ENCODE peak calls at places on chromosomes 13 and 19, in five cellular contexts. One of them, this sample, is unnamed.

GRCh38 chr13:100707818-100708740 is 33.5 kb upstream of the TMTC4 start:
- DNase-seq in bronchial epithelial cell: peak
- DNase-seq in endothelial cell: no peak
- DNase-seq in IMR-90: no peak
- DNase-seq in heart left ventricle: no peak
- DNase-seq in this sample: no peak

GRCh38 chr19:58531052-58531600 is 11.5 kb upstream of the ZBTB45 start:
- DNase-seq in bronchial epithelial cell: no peak
- DNase-seq in endothelial cell: no peak
- DNase-seq in IMR-90: no peak
- DNase-seq in heart left ventricle: no peak
- DNase-seq in this sample: no peak

GRCh38 chr19:6813659-6814058 is 41.2 kb downstream of the VAV1 start:
- DNase-seq in bronchial epithelial cell: no peak
- DNase-seq in endothelial cell: no peak
- DNase-seq in IMR-90: no peak
- DNase-seq in heart left ventricle: no peak
- DNase-seq in this sample: no peak

GRCh38 chr19:843180-843835 is 2.5 kb downstream of the PRTN3 start:
- DNase-seq in bronchial epithelial cell: no peak
- DNase-seq in endothelial cell: peak
- DNase-seq in IMR-90: no peak
- DNase-seq in heart left ventricle: no peak
- DNase-seq in this sample: no peak

GRCh38 chr19:45767881-45768643 is 990 bp downstream of the SIX5 start:
- DNase-seq in bronchial epithelial cell: peak
- DNase-seq in endothelial cell: peak
- DNase-seq in IMR-90: peak
- DNase-seq in heart left ventricle: peak
- DNase-seq in this sample: peak

GRCh38 chr19:31312004-31312403 is 37.2 kb downstream of the TSHZ3 start:
- DNase-seq in bronchial epithelial cell: peak
- DNase-seq in endothelial cell: no peak
- DNase-seq in IMR-90: peak
- DNase-seq in heart left ventricle: no peak
- DNase-seq in this sample: no peak

GRCh38 chr13:109844396-109844795 is 58.0 kb upstream of the IRS2 start:
- DNase-seq in bronchial epithelial cell: peak
- DNase-seq in endothelial cell: no peak
- DNase-seq in IMR-90: peak
- DNase-seq in heart left ventricle: no peak
- DNase-seq in this sample: no peak

GRCh38 chr13:28412981-28413380 is 81.9 kb downstream of the FLT1 start:
- DNase-seq in bronchial epithelial cell: no peak
- DNase-seq in endothelial cell: no peak
- DNase-seq in IMR-90: no peak
- DNase-seq in heart left ventricle: peak
- DNase-seq in this sample: no peak

GRCh38 chr13:100671389-100672182 is 3.0 kb downstream of the TMTC4 start:
- DNase-seq in bronchial epithelial cell: no peak
- DNase-seq in endothelial cell: no peak
- DNase-seq in IMR-90: no peak
- DNase-seq in heart left ventricle: no peak
- DNase-seq in this sample: no peak

GRCh38 chr13:95608640-95609280 is 35.7 kb downstream of the DZIP1 start:
- DNase-seq in bronchial epithelial cell: peak
- DNase-seq in endothelial cell: no peak
- DNase-seq in IMR-90: no peak
- DNase-seq in heart left ventricle: no peak
- DNase-seq in this sample: no peak

GRCh38 chr19:33231511-33231910 is 5.9 kb upstream of the SLC7A10 start:
- DNase-seq in bronchial epithelial cell: no peak
- DNase-seq in endothelial cell: no peak
- DNase-seq in IMR-90: peak
- DNase-seq in heart left ventricle: no peak
- DNase-seq in this sample: no peak

GRCh38 chr13:97432232-97432916 is 1.6 kb upstream of the RAP2A start:
- DNase-seq in bronchial epithelial cell: no peak
- DNase-seq in endothelial cell: no peak
- DNase-seq in IMR-90: no peak
- DNase-seq in heart left ventricle: no peak
- DNase-seq in this sample: no peak

GRCh38 chr13:81148822-81149221 is 807.9 kb upstream of the SPRY2 start:
- DNase-seq in bronchial epithelial cell: no peak
- DNase-seq in endothelial cell: no peak
- DNase-seq in IMR-90: no peak
- DNase-seq in heart left ventricle: no peak
- DNase-seq in this sample: no peak

GRCh38 chr13:19597523-19597922 is 35.9 kb upstream of the MPHOSPH8 start:
- DNase-seq in bronchial epithelial cell: peak
- DNase-seq in endothelial cell: no peak
- DNase-seq in IMR-90: peak
- DNase-seq in heart left ventricle: no peak
- DNase-seq in this sample: no peak

GRCh38 chr19:15303105-15303780 is 29.1 kb downstream of the BRD4 start:
- DNase-seq in bronchial epithelial cell: no peak
- DNase-seq in endothelial cell: no peak
- DNase-seq in IMR-90: peak
- DNase-seq in heart left ventricle: no peak
- DNase-seq in this sample: no peak

GRCh38 chr13:44364601-44365000 is 9.0 kb upstream of the SERP2 start:
- DNase-seq in bronchial epithelial cell: peak
- DNase-seq in endothelial cell: no peak
- DNase-seq in IMR-90: peak
- DNase-seq in heart left ventricle: no peak
- DNase-seq in this sample: no peak

GRCh38 chr19:1431759-1432506 is 6.3 kb upstream of the RPS15 start:
- DNase-seq in bronchial epithelial cell: no peak
- DNase-seq in endothelial cell: no peak
- DNase-seq in IMR-90: no peak
- DNase-seq in heart left ventricle: no peak
- DNase-seq in this sample: no peak

GRCh38 chr19:11105014-11105636 is 15.9 kb downstream of the LDLR start:
- DNase-seq in bronchial epithelial cell: no peak
- DNase-seq in endothelial cell: no peak
- DNase-seq in IMR-90: no peak
- DNase-seq in heart left ventricle: no peak
- DNase-seq in this sample: no peak

GRCh38 chr19:45779231-45780145 is 2.8 kb downstream of the DMPK start:
- DNase-seq in bronchial epithelial cell: peak
- DNase-seq in endothelial cell: peak
- DNase-seq in IMR-90: no peak
- DNase-seq in heart left ventricle: peak
- DNase-seq in this sample: peak

GRCh38 chr19:858868-859843 is at the start of gene CFD:
- DNase-seq in bronchial epithelial cell: no peak
- DNase-seq in endothelial cell: no peak
- DNase-seq in IMR-90: no peak
- DNase-seq in heart left ventricle: peak
- DNase-seq in this sample: no peak

GRCh38 chr19:35086455-35086854 is 29.2 kb upstream of the FXYD3 start:
- DNase-seq in bronchial epithelial cell: no peak
- DNase-seq in endothelial cell: no peak
- DNase-seq in IMR-90: no peak
- DNase-seq in heart left ventricle: no peak
- DNase-seq in this sample: no peak

GRCh38 chr13:72004975-72005374 is 138.0 kb upstream of the DACH1 start:
- DNase-seq in bronchial epithelial cell: peak
- DNase-seq in endothelial cell: no peak
- DNase-seq in IMR-90: no peak
- DNase-seq in heart left ventricle: no peak
- DNase-seq in this sample: no peak

GRCh38 chr19:54653181-54653809 is 9.5 kb upstream of the LILRB4 start:
- DNase-seq in bronchial epithelial cell: peak
- DNase-seq in endothelial cell: no peak
- DNase-seq in IMR-90: peak
- DNase-seq in heart left ventricle: no peak
- DNase-seq in this sample: no peak

GRCh38 chr13:113831061-113831460 is 32.8 kb downstream of the GAS6 start:
- DNase-seq in bronchial epithelial cell: no peak
- DNase-seq in endothelial cell: no peak
- DNase-seq in IMR-90: no peak
- DNase-seq in heart left ventricle: no peak
- DNase-seq in this sample: no peak

GRCh38 chr13:109312399-109312798 is 474.0 kb downstream of the IRS2 start:
- DNase-seq in bronchial epithelial cell: no peak
- DNase-seq in endothelial cell: no peak
- DNase-seq in IMR-90: no peak
- DNase-seq in heart left ventricle: no peak
- DNase-seq in this sample: no peak

GRCh38 chr13:89784161-89784809 is 1563.2 kb upstream of the MIR17HG start:
- DNase-seq in bronchial epithelial cell: no peak
- DNase-seq in endothelial cell: no peak
- DNase-seq in IMR-90: no peak
- DNase-seq in heart left ventricle: no peak
- DNase-seq in this sample: no peak

GRCh38 chr19:6465663-6466062 is 1.6 kb downstream of the CRB3 start:
- DNase-seq in bronchial epithelial cell: no peak
- DNase-seq in endothelial cell: no peak
- DNase-seq in IMR-90: no peak
- DNase-seq in heart left ventricle: no peak
- DNase-seq in this sample: no peak

GRCh38 chr19:15810335-15810734 is 5.1 kb downstream of the OR10H1 start:
- DNase-seq in bronchial epithelial cell: peak
- DNase-seq in endothelial cell: no peak
- DNase-seq in IMR-90: no peak
- DNase-seq in heart left ventricle: no peak
- DNase-seq in this sample: no peak

GRCh38 chr13:46605089-46605488 is 52.1 kb downstream of the LRCH1 start:
- DNase-seq in bronchial epithelial cell: no peak
- DNase-seq in endothelial cell: no peak
- DNase-seq in IMR-90: no peak
- DNase-seq in heart left ventricle: no peak
- DNase-seq in this sample: no peak

DNA sequence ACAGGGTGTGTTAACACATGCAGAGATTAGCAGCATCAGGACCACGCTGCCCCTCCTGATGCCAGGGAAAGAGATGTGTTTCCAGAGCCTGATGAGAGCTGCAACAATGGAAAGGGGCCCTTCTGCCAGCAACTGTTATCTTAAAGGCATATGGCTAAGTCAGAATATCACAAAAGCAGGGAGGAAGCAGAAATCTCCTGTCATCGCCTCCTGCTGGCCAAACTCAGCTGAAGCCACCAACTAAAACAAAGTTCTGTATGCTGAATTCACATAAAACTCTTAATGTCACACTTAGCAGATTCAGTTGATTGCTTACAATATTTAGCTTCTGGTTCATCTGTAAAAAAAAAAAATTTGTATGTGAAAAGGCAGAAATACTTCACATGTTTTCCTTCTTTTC is 178.2 kb downstream of the GPC5 start:
- DNase-seq in bronchial epithelial cell: no peak
- DNase-seq in endothelial cell: peak
- DNase-seq in IMR-90: no peak
- DNase-seq in heart left ventricle: no peak
- DNase-seq in this sample: no peak
- TF ChIP-seq CTCF in bronchial epithelial cell: peak
- TF ChIP-seq CTCF in endothelial cell: peak
- TF ChIP-seq CTCF in IMR-90: no peak
- TF ChIP-seq CTCF in heart left ventricle: no peak
- TF ChIP-seq CTCF in this sample: no peak

DNA sequence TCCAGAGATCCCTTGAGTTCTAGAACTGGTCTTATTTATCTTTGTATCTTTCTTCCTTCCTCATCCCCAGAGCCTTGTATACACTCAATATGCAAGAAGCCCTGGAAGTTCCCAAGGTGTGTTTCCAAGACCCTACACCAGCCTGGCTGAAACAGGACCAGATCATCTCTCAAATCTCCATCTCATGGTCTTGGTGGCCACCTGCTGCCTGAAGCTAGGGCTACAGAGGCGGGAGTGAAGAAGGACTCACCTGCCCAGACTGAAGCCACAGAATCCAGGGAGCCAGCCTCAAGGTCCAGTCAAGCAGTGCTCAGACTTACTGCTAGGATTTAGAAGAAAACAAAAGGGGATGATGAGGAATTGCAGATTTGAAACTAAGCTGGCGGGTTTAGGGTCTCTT is 6.1 kb upstream of the CYSLTR2 start:
- DNase-seq in bronchial epithelial cell: no peak
- DNase-seq in endothelial cell: no peak
- DNase-seq in IMR-90: no peak
- DNase-seq in heart left ventricle: no peak
- DNase-seq in this sample: peak
- TF ChIP-seq CTCF in bronchial epithelial cell: no peak
- TF ChIP-seq CTCF in endothelial cell: no peak
- TF ChIP-seq CTCF in IMR-90: no peak
- TF ChIP-seq CTCF in heart left ventricle: no peak
- TF ChIP-seq CTCF in this sample: no peak

DNA sequence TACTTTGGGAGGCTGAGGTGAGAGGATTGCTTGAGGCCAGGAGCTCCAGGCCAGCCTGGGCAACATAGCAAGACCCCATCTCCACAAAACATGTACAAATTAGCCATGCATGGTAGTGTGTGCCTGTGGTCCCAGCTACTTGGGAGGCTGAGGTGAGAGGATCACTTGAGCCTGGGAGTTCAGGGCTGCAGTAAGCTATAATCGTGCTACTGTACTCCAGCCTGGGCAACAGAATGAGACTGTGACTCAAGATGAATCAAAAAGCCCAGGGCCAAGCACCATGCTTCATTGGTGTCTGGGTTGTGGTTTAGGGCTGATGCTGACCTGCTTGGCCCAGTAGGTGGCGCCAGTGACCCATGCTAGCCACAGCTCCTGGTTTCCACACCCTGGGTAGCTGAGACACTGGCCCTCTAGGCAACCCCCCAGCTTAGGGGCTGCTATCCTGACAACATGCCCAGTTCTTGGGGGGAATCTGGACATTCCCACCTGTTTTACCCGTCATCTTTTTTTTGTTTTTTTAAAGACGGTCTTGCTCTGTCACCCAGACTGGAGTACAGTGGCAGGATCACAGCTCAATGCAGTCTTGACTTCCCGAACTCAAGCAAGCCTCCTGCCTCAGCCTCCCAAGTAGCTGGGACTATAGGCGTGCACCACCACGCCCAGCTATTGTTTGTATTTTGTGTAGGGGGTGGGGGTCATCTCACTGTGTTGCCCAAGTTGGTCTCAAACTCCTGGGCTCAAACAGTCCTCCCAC is 5.5 kb downstream of the CCDC124 start:
- DNase-seq in bronchial epithelial cell: peak
- DNase-seq in endothelial cell: peak
- DNase-seq in IMR-90: peak
- DNase-seq in heart left ventricle: peak
- DNase-seq in this sample: peak
- TF ChIP-seq CTCF in bronchial epithelial cell: peak
- TF ChIP-seq CTCF in endothelial cell: peak
- TF ChIP-seq CTCF in IMR-90: peak
- TF ChIP-seq CTCF in heart left ventricle: peak
- TF ChIP-seq CTCF in this sample: peak

DNA sequence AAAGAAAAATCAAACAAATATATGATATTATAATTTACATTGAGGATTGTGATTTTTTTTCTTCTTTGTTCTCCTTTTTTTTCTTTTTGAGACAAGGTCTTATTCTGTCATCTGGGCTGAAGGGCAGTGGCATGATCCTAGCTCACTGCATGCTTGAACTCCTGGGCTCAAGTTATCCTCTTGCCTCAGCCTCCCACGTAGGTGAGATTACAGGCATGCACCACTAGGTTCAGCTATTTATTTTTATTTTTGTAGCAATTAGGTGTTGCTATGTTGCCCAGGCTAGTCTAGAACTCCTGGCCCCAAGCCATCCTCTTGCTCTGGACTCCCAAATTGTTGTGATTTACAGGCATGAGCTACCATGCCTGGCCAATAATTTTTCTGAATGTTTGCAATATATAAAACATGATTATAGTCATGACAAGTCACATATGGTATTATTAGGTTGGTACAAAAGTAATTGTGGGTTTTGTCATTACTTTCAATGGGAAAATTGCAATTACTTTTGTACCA is 161.1 kb upstream of the ATXN8OS start:
- DNase-seq in bronchial epithelial cell: no peak
- DNase-seq in endothelial cell: no peak
- DNase-seq in IMR-90: no peak
- DNase-seq in heart left ventricle: no peak
- DNase-seq in this sample: no peak
- TF ChIP-seq CTCF in bronchial epithelial cell: no peak
- TF ChIP-seq CTCF in endothelial cell: no peak
- TF ChIP-seq CTCF in IMR-90: no peak
- TF ChIP-seq CTCF in heart left ventricle: no peak
- TF ChIP-seq CTCF in this sample: no peak

This sample was measured in pancreas.